ENCODE peak calls at places on chromosome 9, in seven cellular contexts. D is substantia nigra; Q is OCI-M1; G is RPMI8226; T is AG10803; S is activated effector memory CD4-positive, alpha-beta T cell treated with anti-CD3 and anti-CD28 coated beads, Interleukin-2, amount 50 U/mL, for 16 hours; U is stimulated activated CD4-positive, alpha-beta T cell treated with anti-CD3 and anti-CD28 coated beads, Interleukin-12 subunit alpha, Interleukin-12 subunit beta, amount 100 ng/mL, for 4 hours. W is an unnamed sample.

GRCh38 chr9:72254881-72255545 is 105.8 kb downstream of the GDA start:
- DNase-seq in T (no peak), D (no peak), S (no peak), Q (no peak), G (no peak), U (no peak), W (no peak)

GRCh38 chr9:98654247-98654646 is 54.5 kb downstream of the GABBR2 start:
- DNase-seq in U (no peak), D (no peak), S (no peak), T (peak), Q (no peak), G (no peak), W (no peak)

GRCh38 chr9:125705893-125706292 is 1.1 kb downstream of the MAPKAP1 start:
- DNase-seq in Q (no peak), G (no peak), T (no peak), D (no peak), U (no peak), S (no peak), W (no peak)

GRCh38 chr9:18075253-18075977 is 398.5 kb upstream of the ADAMTSL1 start:
- DNase-seq in S (no peak), Q (no peak), U (no peak), T (no peak), G (no peak), D (no peak), W (no peak)

GRCh38 chr9:36276840-36277239 is 18.6 kb upstream of the GNE start:
- DNase-seq in U (no peak), Q (peak), S (no peak), G (no peak), T (peak), D (no peak), W (no peak)

GRCh38 chr9:92563701-92564100 is 27.9 kb upstream of the ECM2 start:
- DNase-seq in Q (peak), T (peak), S (no peak), D (no peak), U (no peak), G (no peak), W (no peak)

GRCh38 chr9:79692857-79693571 is 121.2 kb downstream of the TLE4 start:
- DNase-seq in G (no peak), S (no peak), D (no peak), T (no peak), Q (no peak), U (no peak), W (no peak)

GRCh38 chr9:34457266-34458012 is 931 bp downstream of the FAM219A start:
- DNase-seq in U (no peak), G (peak), D (peak), Q (no peak), S (no peak), T (peak), W (peak)

GRCh38 chr9:96136992-96137665 is 164.8 kb downstream of the HSD17B3 start:
- DNase-seq in Q (peak), S (no peak), T (peak), U (no peak), G (peak), D (peak), W (no peak)

GRCh38 chr9:132644251-132644650 is 25.5 kb downstream of the DDX31 start:
- DNase-seq in Q (peak), U (no peak), T (no peak), G (peak), S (no peak), D (no peak), W (no peak)

GRCh38 chr9:96232164-96232538 is 69.8 kb downstream of the HSD17B3 start:
- DNase-seq in S (no peak), D (no peak), T (no peak), G (no peak), U (no peak), Q (no peak), W (no peak)

GRCh38 chr9:123033864-123034598 is 564 bp downstream of the GPR21 start:
- DNase-seq in S (no peak), D (no peak), G (no peak), U (no peak), Q (no peak), T (peak), W (no peak)

W was measured in BE2C.